ENCODE peak calls at places on chromosomes 13 and 19, in seven cellular contexts. N is activated T-helper 9 cell treated with anti-CD3 and anti-CD28 coated beads, Interleukin-2, amount 50 U/mL, for 16 hours; A is HTR-8/SVneo; P is activated CD4-positive, alpha-beta T cell treated with anti-CD3 and anti-CD28 coated beads, Interleukin-2, amount 50 U/mL, for 1 hour; X is PC-3; C is ascending aorta; L is head of caudate nucleus. R is an unnamed sample.

GRCh38 chr13:99367106-99367616 is 60.0 kb upstream of the GPR183 start:
- DNase-seq in N (no peak), A (no peak), P (no peak), X (no peak), C (no peak), L (no peak), R (no peak)

GRCh38 chr19:35459414-35460082 is 11.5 kb downstream of the FFAR2 start:
- DNase-seq in N (no peak), A (no peak), P (no peak), X (no peak), C (no peak), L (no peak), R (no peak)

GRCh38 chr19:51689751-51690358 is 3.3 kb upstream of the SPACA6 start:
- DNase-seq in N (no peak), A (no peak), P (no peak), X (no peak), C (peak), L (peak), R (peak)

GRCh38 chr13:53138369-53139036 is 109.9 kb downstream of the OLFM4 start:
- DNase-seq in N (no peak), A (no peak), P (no peak), X (no peak), C (no peak), L (no peak), R (no peak)

GRCh38 chr13:39023316-39023715 is 14.6 kb downstream of the PROSER1 start:
- DNase-seq in N (no peak), A (no peak), P (no peak), X (no peak), C (no peak), L (no peak), R (no peak)

GRCh38 chr13:100203696-100204367 is 114.9 kb downstream of the PCCA start:
- DNase-seq in N (no peak), A (peak), P (no peak), X (peak), C (no peak), L (no peak), R (peak)

GRCh38 chr19:6340493-6341201 is 7.2 kb upstream of the ACER1 start:
- DNase-seq in N (no peak), A (no peak), P (no peak), X (no peak), C (no peak), L (no peak), R (no peak)

GRCh38 chr19:44640518-44640917 is 3.2 kb upstream of the PVR start:
- DNase-seq in N (no peak), A (no peak), P (no peak), X (peak), C (no peak), L (no peak), R (no peak)

GRCh38 chr13:98921786-98922185 is 56.1 kb downstream of the DOCK9 start:
- DNase-seq in N (no peak), A (no peak), P (no peak), X (no peak), C (no peak), L (peak), R (no peak)

GRCh38 chr19:53927745-53928144 is 18.7 kb downstream of the CACNG7 start:
- DNase-seq in N (no peak), A (peak), P (peak), X (peak), C (no peak), L (no peak), R (peak)

GRCh38 chr13:43664700-43665191 is 122.0 kb downstream of the ENOX1 start:
- DNase-seq in N (no peak), A (peak), P (no peak), X (peak), C (no peak), L (no peak), R (peak)

GRCh38 chr19:13190781-13191540 is 40.8 kb downstream of the IER2 start:
- DNase-seq in N (no peak), A (no peak), P (no peak), X (no peak), C (no peak), L (no peak), R (no peak)

GRCh38 chr13:23996456-23996855 is 99.2 kb upstream of the C1QTNF9B start:
- DNase-seq in N (no peak), A (no peak), P (no peak), X (peak), C (no peak), L (no peak), R (no peak)

GRCh38 chr19:29467824-29468401 is 57.9 kb upstream of the VSTM2B start:
- DNase-seq in N (peak), A (no peak), P (peak), X (peak), C (no peak), L (peak), R (peak)

GRCh38 chr19:30896551-30896950 is 452.7 kb downstream of the TSHZ3 start:
- DNase-seq in N (no peak), A (no peak), P (no peak), X (no peak), C (no peak), L (no peak), R (no peak)

GRCh38 chr13:75415720-75416119 is 66.2 kb downstream of the TBC1D4 start:
- DNase-seq in N (no peak), A (peak), P (no peak), X (peak), C (no peak), L (no peak), R (peak)

GRCh38 chr13:56850852-56851251 is 289.9 kb upstream of the PRR20A start:
- DNase-seq in N (no peak), A (no peak), P (no peak), X (no peak), C (no peak), L (no peak), R (no peak)

GRCh38 chr19:4976412-4977298 is 7.7 kb downstream of the KDM4B start:
- DNase-seq in N (no peak), A (no peak), P (no peak), X (peak), C (peak), L (peak), R (peak)

GRCh38 chr19:17762505-17763229 is 11.4 kb downstream of the FCHO1 start:
- DNase-seq in N (no peak), A (no peak), P (no peak), X (peak), C (no peak), L (peak), R (no peak)

GRCh38 chr19:1259206-1259872 is 9.8 kb upstream of the CIRBP start:
- DNase-seq in N (no peak), A (no peak), P (peak), X (peak), C (no peak), L (no peak), R (no peak)